ENCODE peak calls at places on chromosomes 6 and 20, in six cellular contexts. H, L, A, Q, W and Z are unnamed samples.

GRCh38 chr6:53336070-53336469 is 12.7 kb downstream of the ELOVL5 start:
- DNase-seq in H (no peak), L (no peak), A (no peak), Q (no peak), W (no peak), Z (no peak)

GRCh38 chr20:49850463-49851233 is 38.0 kb downstream of the SLC9A8 start:
- DNase-seq in H (no peak), L (no peak), A (no peak), Q (no peak), W (no peak), Z (no peak)

GRCh38 chr6:136066005-136066404 is 184.1 kb downstream of the MTFR2 start:
- DNase-seq in H (no peak), L (no peak), A (no peak), Q (no peak), W (no peak), Z (peak)

GRCh38 chr6:114638346-114638745 is 295.5 kb upstream of the HS3ST5 start:
- DNase-seq in H (no peak), L (no peak), A (no peak), Q (no peak), W (no peak), Z (no peak)

GRCh38 chr6:48817714-48818113 is 645.3 kb downstream of the MMUT start:
- DNase-seq in H (no peak), L (no peak), A (no peak), Q (no peak), W (no peak), Z (peak)

GRCh38 chr20:35823937-35824336 is 52.1 kb downstream of the PHF20 start:
- DNase-seq in H (no peak), L (no peak), A (no peak), Q (no peak), W (no peak), Z (peak)

GRCh38 chr6:159826968-159827647 is 27.0 kb downstream of the PNLDC1 start:
- DNase-seq in H (no peak), L (peak), A (no peak), Q (no peak), W (no peak), Z (no peak)

GRCh38 chr6:15247750-15248450 is 2.0 kb downstream of the JARID2 start:
- DNase-seq in H (peak), L (peak), A (peak), Q (peak), W (peak), Z (peak)

GRCh38 chr6:100620085-100620484 is 155.4 kb upstream of the SIM1 start:
- DNase-seq in H (no peak), L (no peak), A (no peak), Q (no peak), W (no peak), Z (peak)

GRCh38 chr6:166998256-166999144 is 697 bp upstream of the CEP43 start:
- DNase-seq in H (no peak), L (no peak), A (peak), Q (no peak), W (peak), Z (no peak)

GRCh38 chr6:131858765-131859490 is 51.1 kb downstream of the ENPP1 start:
- DNase-seq in H (no peak), L (no peak), A (no peak), Q (no peak), W (no peak), Z (peak)

GRCh38 chr6:128367437-128367836 is 153.0 kb downstream of the PTPRK start:
- DNase-seq in H (no peak), L (no peak), A (no peak), Q (no peak), W (no peak), Z (no peak)

GRCh38 chr6:90074161-90074560 is 179.9 kb downstream of the GJA10 start:
- DNase-seq in H (no peak), L (no peak), A (no peak), Q (no peak), W (no peak), Z (peak)

GRCh38 chr20:1337441-1337840 is 8.5 kb upstream of the SDCBP2 start:
- DNase-seq in H (no peak), L (no peak), A (no peak), Q (no peak), W (no peak), Z (no peak)

GRCh38 chr6:129031051-129031599 is 148.2 kb downstream of the LAMA2 start:
- DNase-seq in H (no peak), L (no peak), A (no peak), Q (no peak), W (no peak), Z (peak)

GRCh38 chr20:43954704-43955243 is 40.1 kb downstream of the TOX2 start:
- DNase-seq in H (no peak), L (no peak), A (no peak), Q (no peak), W (no peak), Z (no peak)

GRCh38 chr20:39853050-39853449 is 836.0 kb downstream of the MAFB start:
- DNase-seq in H (no peak), L (no peak), A (no peak), Q (no peak), W (no peak), Z (no peak)

GRCh38 chr6:152135755-152136448 is 328.4 kb downstream of the ESR1 start:
- DNase-seq in H (no peak), L (peak), A (no peak), Q (no peak), W (no peak), Z (no peak)

GRCh38 chr20:57991211-57991841 is 237.1 kb downstream of the ANKRD60 start:
- DNase-seq in H (no peak), L (no peak), A (no peak), Q (no peak), W (no peak), Z (peak)

GRCh38 chr6:151075527-151075926 is 164.2 kb upstream of the AKAP12 start:
- DNase-seq in H (no peak), L (no peak), A (no peak), Q (no peak), W (no peak), Z (no peak)

GRCh38 chr6:33923857-33924514 is 120.2 kb upstream of the MLN start:
- DNase-seq in H (no peak), L (no peak), A (no peak), Q (no peak), W (no peak), Z (no peak)